ENCODE peak calls at places on chromosomes 16 and 17, in four cellular contexts. I is GM12891; P is stimulated activated CD4-positive, alpha-beta T cell treated with anti-CD3 and anti-CD28 coated beads, Interleukin-2, amount 100 ng/mL, for 24 hours; G is GM23248. E is an unnamed sample.

GRCh38 chr16:20897253-20897896 is 2.8 kb downstream of the DCUN1D3 start:
- DNase-seq in P (no peak), G (peak; percentile 80), I (no peak), E (no peak)

GRCh38 chr17:3890082-3890892 is 2.6 kb downstream of the CAMKK1 start:
- DNase-seq in I (no peak), P (peak; percentile 33), G (peak; percentile 98), E (no peak)

GRCh38 chr16:89290887-89291286 is 73.4 kb downstream of the ZNF778 start:
- DNase-seq in P (no peak), I (no peak), G (no peak), E (no peak)

GRCh38 chr16:5615868-5616642 is 518.5 kb upstream of the EEF2KMT start:
- DNase-seq in I (peak; percentile 51), P (peak; percentile 61), G (peak; percentile 55), E (peak; percentile 65)

GRCh38 chr16:15900901-15901465 is 12.6 kb upstream of the CEP20 start:
- DNase-seq in I (no peak), G (no peak), P (no peak), E (no peak)

GRCh38 chr17:7982666-7983065 is 19.7 kb upstream of the GUCY2D start:
- DNase-seq in P (no peak), G (peak; percentile 58), I (no peak), E (no peak)

GRCh38 chr17:40307001-40307690 is 1.8 kb upstream of the RARA start:
- DNase-seq in I (no peak), P (no peak), G (peak; percentile 89), E (peak; percentile 52)

GRCh38 chr16:66911801-66912200 is 6.9 kb downstream of the CDH16 start:
- DNase-seq in P (no peak), G (no peak), I (no peak), E (no peak)

GRCh38 chr17:67833946-67834631 is 8.8 kb downstream of the BPTF start:
- DNase-seq in G (no peak), P (no peak), I (no peak), E (no peak)

GRCh38 chr16:70529051-70529777 is 5.6 kb downstream of the SF3B3 start:
- DNase-seq in G (peak; percentile 87), P (no peak), I (no peak), E (no peak)

E was measured in HAP-1.